ENCODE peak calls at places on chromosomes 7 and 10, in five cellular contexts. O is NCI-H1694 treated with DMSO at 0.1 percent for 48 hours; M is activated CD4-positive, alpha-beta T cell treated with anti-CD3 and anti-CD28 coated beads for 1 hour; I is AG08395; D is glomerular endothelial cell. Q is an unnamed sample.

GRCh38 chr10:88791924-88792323 is 10.6 kb upstream of the LIPM start:
- DNase-seq in O (no peak), M (no peak), I (peak), D (no peak), Q (no peak)

GRCh38 chr7:122200888-122201287 is 56.8 kb upstream of the AASS start:
- DNase-seq in O (no peak), M (no peak), I (no peak), D (no peak), Q (no peak)

GRCh38 chr10:102227050-102227449 is 951 bp downstream of the ELOVL3 start:
- DNase-seq in O (no peak), M (no peak), I (peak), D (no peak), Q (no peak)

GRCh38 chr7:6164491-6164890 is 107.9 kb downstream of the CYTH3 start:
- DNase-seq in O (no peak), M (no peak), I (no peak), D (no peak), Q (no peak)

GRCh38 chr7:134016223-134016941 is 110.8 kb upstream of the LRGUK start:
- DNase-seq in O (peak), M (no peak), I (peak), D (peak), Q (peak)

GRCh38 chr7:1344981-1345701 is 112.5 kb downstream of the UNCX start:
- DNase-seq in O (no peak), M (no peak), I (no peak), D (no peak), Q (no peak)

GRCh38 chr10:79346012-79346340 is 1.3 kb upstream of the PPIF start:
- DNase-seq in O (no peak), M (no peak), I (no peak), D (no peak), Q (no peak)

GRCh38 chr7:82373890-82374289 is 69.7 kb downstream of the CACNA2D1 start:
- DNase-seq in O (no peak), M (no peak), I (no peak), D (no peak), Q (no peak)

Q was measured in putamen.